ENCODE peak calls at places on chromosomes 4 and X, in eight cellular contexts. One of them, this sample, is unnamed.

GRCh38 chr4:140743194-140743931 is 12.8 kb downstream of the TBC1D9 start:
- DNase-seq in NCI-H1436: no peak
- DNase-seq in activated CD8-positive, alpha-beta memory T cell treated with anti-CD3 and anti-CD28 coated beads, Interleukin-2, amount 10 ng/mL, durations not matched to agents 7 days and 5 days: no peak
- DNase-seq in B cell: peak
- DNase-seq in neural crest cell: no peak
- DNase-seq in germinal center: peak
- DNase-seq in GM20000: peak
- DNase-seq in right cardiac atrium: no peak
- DNase-seq in this sample: no peak

GRCh38 chrX:26262121-26262523 is 46.2 kb downstream of the MAGEB5 start:
- DNase-seq in activated CD8-positive, alpha-beta memory T cell treated with anti-CD3 and anti-CD28 coated beads, Interleukin-2, amount 10 ng/mL, durations not matched to agents 7 days and 5 days: no peak
- DNase-seq in NCI-H1436: no peak
- DNase-seq in neural crest cell: no peak
- DNase-seq in GM20000: no peak
- DNase-seq in germinal center: no peak
- DNase-seq in right cardiac atrium: no peak
- DNase-seq in B cell: no peak
- DNase-seq in this sample: no peak

GRCh38 chr4:74095886-74096264 is 3.1 kb downstream of the CXCL2 start:
- DNase-seq in right cardiac atrium: no peak
- DNase-seq in germinal center: no peak
- DNase-seq in NCI-H1436: no peak
- DNase-seq in GM20000: no peak
- DNase-seq in neural crest cell: no peak
- DNase-seq in activated CD8-positive, alpha-beta memory T cell treated with anti-CD3 and anti-CD28 coated beads, Interleukin-2, amount 10 ng/mL, durations not matched to agents 7 days and 5 days: no peak
- DNase-seq in B cell: no peak
- DNase-seq in this sample: no peak

GRCh38 chrX:69163936-69164741 is 1.1 kb downstream of the PJA1 start:
- DNase-seq in B cell: peak
- DNase-seq in right cardiac atrium: peak
- DNase-seq in NCI-H1436: peak
- DNase-seq in activated CD8-positive, alpha-beta memory T cell treated with anti-CD3 and anti-CD28 coated beads, Interleukin-2, amount 10 ng/mL, durations not matched to agents 7 days and 5 days: peak
- DNase-seq in GM20000: peak
- DNase-seq in neural crest cell: no peak
- DNase-seq in germinal center: peak
- DNase-seq in this sample: no peak

GRCh38 chrX:110992611-110993010 is 103.4 kb upstream of the PAK3 start:
- DNase-seq in B cell: peak
- DNase-seq in activated CD8-positive, alpha-beta memory T cell treated with anti-CD3 and anti-CD28 coated beads, Interleukin-2, amount 10 ng/mL, durations not matched to agents 7 days and 5 days: peak
- DNase-seq in NCI-H1436: peak
- DNase-seq in germinal center: peak
- DNase-seq in right cardiac atrium: no peak
- DNase-seq in GM20000: peak
- DNase-seq in neural crest cell: peak
- DNase-seq in this sample: peak

GRCh38 chr4:171849823-171850222 is 36.6 kb downstream of the GALNTL6 start:
- DNase-seq in germinal center: no peak
- DNase-seq in B cell: no peak
- DNase-seq in activated CD8-positive, alpha-beta memory T cell treated with anti-CD3 and anti-CD28 coated beads, Interleukin-2, amount 10 ng/mL, durations not matched to agents 7 days and 5 days: no peak
- DNase-seq in GM20000: no peak
- DNase-seq in right cardiac atrium: no peak
- DNase-seq in NCI-H1436: no peak
- DNase-seq in neural crest cell: no peak
- DNase-seq in this sample: no peak

GRCh38 chr4:185137233-185137925 is 5.7 kb upstream of the SLC25A4 start:
- DNase-seq in activated CD8-positive, alpha-beta memory T cell treated with anti-CD3 and anti-CD28 coated beads, Interleukin-2, amount 10 ng/mL, durations not matched to agents 7 days and 5 days: no peak
- DNase-seq in GM20000: no peak
- DNase-seq in right cardiac atrium: no peak
- DNase-seq in neural crest cell: no peak
- DNase-seq in germinal center: no peak
- DNase-seq in B cell: no peak
- DNase-seq in NCI-H1436: no peak
- DNase-seq in this sample: no peak

GRCh38 chr4:57612279-57612678 is 502.1 kb upstream of the IGFBP7 start:
- DNase-seq in GM20000: no peak
- DNase-seq in right cardiac atrium: no peak
- DNase-seq in germinal center: no peak
- DNase-seq in B cell: no peak
- DNase-seq in neural crest cell: no peak
- DNase-seq in activated CD8-positive, alpha-beta memory T cell treated with anti-CD3 and anti-CD28 coated beads, Interleukin-2, amount 10 ng/mL, durations not matched to agents 7 days and 5 days: no peak
- DNase-seq in NCI-H1436: no peak
- DNase-seq in this sample: peak

GRCh38 chr4:54902261-54902660 is 223.1 kb downstream of the KDR start:
- DNase-seq in neural crest cell: no peak
- DNase-seq in activated CD8-positive, alpha-beta memory T cell treated with anti-CD3 and anti-CD28 coated beads, Interleukin-2, amount 10 ng/mL, durations not matched to agents 7 days and 5 days: no peak
- DNase-seq in germinal center: no peak
- DNase-seq in right cardiac atrium: no peak
- DNase-seq in GM20000: no peak
- DNase-seq in NCI-H1436: no peak
- DNase-seq in B cell: no peak
- DNase-seq in this sample: no peak

GRCh38 chrX:38754102-38754790 is 47.0 kb upstream of the MID1IP1 start:
- DNase-seq in neural crest cell: peak
- DNase-seq in germinal center: peak
- DNase-seq in activated CD8-positive, alpha-beta memory T cell treated with anti-CD3 and anti-CD28 coated beads, Interleukin-2, amount 10 ng/mL, durations not matched to agents 7 days and 5 days: peak
- DNase-seq in NCI-H1436: peak
- DNase-seq in B cell: peak
- DNase-seq in right cardiac atrium: no peak
- DNase-seq in GM20000: peak
- DNase-seq in this sample: no peak

GRCh38 chr4:185540040-185540439 is 4.7 kb upstream of the PDLIM3 start:
- DNase-seq in right cardiac atrium: no peak
- DNase-seq in GM20000: no peak
- DNase-seq in B cell: no peak
- DNase-seq in NCI-H1436: no peak
- DNase-seq in neural crest cell: no peak
- DNase-seq in germinal center: no peak
- DNase-seq in activated CD8-positive, alpha-beta memory T cell treated with anti-CD3 and anti-CD28 coated beads, Interleukin-2, amount 10 ng/mL, durations not matched to agents 7 days and 5 days: no peak
- DNase-seq in this sample: no peak

GRCh38 chr4:26105815-26106699 is 192.0 kb downstream of the SMIM20 start:
- DNase-seq in NCI-H1436: no peak
- DNase-seq in neural crest cell: no peak
- DNase-seq in germinal center: no peak
- DNase-seq in B cell: no peak
- DNase-seq in activated CD8-positive, alpha-beta memory T cell treated with anti-CD3 and anti-CD28 coated beads, Interleukin-2, amount 10 ng/mL, durations not matched to agents 7 days and 5 days: no peak
- DNase-seq in right cardiac atrium: no peak
- DNase-seq in GM20000: no peak
- DNase-seq in this sample: no peak

GRCh38 chrX:9132036-9132435 is 98.1 kb upstream of the FAM9B start:
- DNase-seq in B cell: no peak
- DNase-seq in germinal center: no peak
- DNase-seq in activated CD8-positive, alpha-beta memory T cell treated with anti-CD3 and anti-CD28 coated beads, Interleukin-2, amount 10 ng/mL, durations not matched to agents 7 days and 5 days: no peak
- DNase-seq in GM20000: no peak
- DNase-seq in neural crest cell: no peak
- DNase-seq in right cardiac atrium: no peak
- DNase-seq in NCI-H1436: no peak
- DNase-seq in this sample: no peak

GRCh38 chrX:24982306-24982965 is 33.3 kb downstream of the ARX start:
- DNase-seq in GM20000: no peak
- DNase-seq in right cardiac atrium: no peak
- DNase-seq in B cell: no peak
- DNase-seq in activated CD8-positive, alpha-beta memory T cell treated with anti-CD3 and anti-CD28 coated beads, Interleukin-2, amount 10 ng/mL, durations not matched to agents 7 days and 5 days: no peak
- DNase-seq in neural crest cell: no peak
- DNase-seq in NCI-H1436: no peak
- DNase-seq in germinal center: no peak
- DNase-seq in this sample: no peak

GRCh38 chr4:95045429-95045828 is 287.7 kb downstream of the BMPR1B start:
- DNase-seq in germinal center: no peak
- DNase-seq in activated CD8-positive, alpha-beta memory T cell treated with anti-CD3 and anti-CD28 coated beads, Interleukin-2, amount 10 ng/mL, durations not matched to agents 7 days and 5 days: no peak
- DNase-seq in GM20000: no peak
- DNase-seq in neural crest cell: no peak
- DNase-seq in right cardiac atrium: no peak
- DNase-seq in B cell: no peak
- DNase-seq in NCI-H1436: no peak
- DNase-seq in this sample: peak

GRCh38 chr4:2183394-2183793 is 58.5 kb downstream of the HAUS3 start:
- DNase-seq in activated CD8-positive, alpha-beta memory T cell treated with anti-CD3 and anti-CD28 coated beads, Interleukin-2, amount 10 ng/mL, durations not matched to agents 7 days and 5 days: no peak
- DNase-seq in B cell: no peak
- DNase-seq in germinal center: no peak
- DNase-seq in GM20000: no peak
- DNase-seq in NCI-H1436: no peak
- DNase-seq in neural crest cell: no peak
- DNase-seq in right cardiac atrium: no peak
- DNase-seq in this sample: no peak

GRCh38 chrX:108439961-108440696 is 491 bp downstream of the COL4A5 start:
- DNase-seq in neural crest cell: peak
- DNase-seq in activated CD8-positive, alpha-beta memory T cell treated with anti-CD3 and anti-CD28 coated beads, Interleukin-2, amount 10 ng/mL, durations not matched to agents 7 days and 5 days: no peak
- DNase-seq in B cell: no peak
- DNase-seq in GM20000: no peak
- DNase-seq in germinal center: no peak
- DNase-seq in right cardiac atrium: peak
- DNase-seq in NCI-H1436: no peak
- DNase-seq in this sample: no peak

GRCh38 chr4:48813984-48814383 is 16.9 kb upstream of the OCIAD1 start:
- DNase-seq in NCI-H1436: peak
- DNase-seq in B cell: no peak
- DNase-seq in right cardiac atrium: no peak
- DNase-seq in activated CD8-positive, alpha-beta memory T cell treated with anti-CD3 and anti-CD28 coated beads, Interleukin-2, amount 10 ng/mL, durations not matched to agents 7 days and 5 days: no peak
- DNase-seq in germinal center: no peak
- DNase-seq in GM20000: peak
- DNase-seq in neural crest cell: no peak
- DNase-seq in this sample: no peak

GRCh38 chr4:181523973-181524372 is 719.2 kb upstream of the TENM3 start:
- DNase-seq in B cell: no peak
- DNase-seq in activated CD8-positive, alpha-beta memory T cell treated with anti-CD3 and anti-CD28 coated beads, Interleukin-2, amount 10 ng/mL, durations not matched to agents 7 days and 5 days: no peak
- DNase-seq in GM20000: no peak
- DNase-seq in right cardiac atrium: no peak
- DNase-seq in germinal center: no peak
- DNase-seq in neural crest cell: no peak
- DNase-seq in NCI-H1436: no peak
- DNase-seq in this sample: no peak

GRCh38 chr4:6746721-6747689 is 31.0 kb downstream of the BLOC1S4 start:
- DNase-seq in B cell: no peak
- DNase-seq in NCI-H1436: no peak
- DNase-seq in neural crest cell: no peak
- DNase-seq in germinal center: no peak
- DNase-seq in activated CD8-positive, alpha-beta memory T cell treated with anti-CD3 and anti-CD28 coated beads, Interleukin-2, amount 10 ng/mL, durations not matched to agents 7 days and 5 days: no peak
- DNase-seq in right cardiac atrium: peak
- DNase-seq in GM20000: no peak
- DNase-seq in this sample: no peak

GRCh38 chr4:80990851-80991250 is 39.7 kb upstream of the BMP3 start:
- DNase-seq in neural crest cell: no peak
- DNase-seq in GM20000: no peak
- DNase-seq in right cardiac atrium: no peak
- DNase-seq in NCI-H1436: no peak
- DNase-seq in germinal center: peak
- DNase-seq in B cell: peak
- DNase-seq in activated CD8-positive, alpha-beta memory T cell treated with anti-CD3 and anti-CD28 coated beads, Interleukin-2, amount 10 ng/mL, durations not matched to agents 7 days and 5 days: no peak
- DNase-seq in this sample: no peak

GRCh38 chr4:80335554-80336358 is at the start of gene CFAP299:
- DNase-seq in right cardiac atrium: peak
- DNase-seq in germinal center: peak
- DNase-seq in GM20000: peak
- DNase-seq in activated CD8-positive, alpha-beta memory T cell treated with anti-CD3 and anti-CD28 coated beads, Interleukin-2, amount 10 ng/mL, durations not matched to agents 7 days and 5 days: peak
- DNase-seq in NCI-H1436: peak
- DNase-seq in neural crest cell: peak
- DNase-seq in B cell: peak
- DNase-seq in this sample: peak

GRCh38 chr4:7817877-7818675 is 121.6 kb downstream of the AFAP1 start:
- DNase-seq in B cell: no peak
- DNase-seq in neural crest cell: no peak
- DNase-seq in right cardiac atrium: peak
- DNase-seq in NCI-H1436: no peak
- DNase-seq in activated CD8-positive, alpha-beta memory T cell treated with anti-CD3 and anti-CD28 coated beads, Interleukin-2, amount 10 ng/mL, durations not matched to agents 7 days and 5 days: no peak
- DNase-seq in GM20000: no peak
- DNase-seq in germinal center: no peak
- DNase-seq in this sample: no peak

GRCh38 chr4:7364979-7365378 is 69.8 kb downstream of the PSAPL1 start:
- DNase-seq in B cell: no peak
- DNase-seq in GM20000: no peak
- DNase-seq in neural crest cell: no peak
- DNase-seq in right cardiac atrium: peak
- DNase-seq in NCI-H1436: no peak
- DNase-seq in activated CD8-positive, alpha-beta memory T cell treated with anti-CD3 and anti-CD28 coated beads, Interleukin-2, amount 10 ng/mL, durations not matched to agents 7 days and 5 days: no peak
- DNase-seq in germinal center: no peak
- DNase-seq in this sample: no peak

GRCh38 chr4:105369988-105370387 is 103.9 kb downstream of the PPA2 start:
- DNase-seq in activated CD8-positive, alpha-beta memory T cell treated with anti-CD3 and anti-CD28 coated beads, Interleukin-2, amount 10 ng/mL, durations not matched to agents 7 days and 5 days: no peak
- DNase-seq in NCI-H1436: no peak
- DNase-seq in B cell: no peak
- DNase-seq in germinal center: no peak
- DNase-seq in right cardiac atrium: no peak
- DNase-seq in GM20000: no peak
- DNase-seq in neural crest cell: no peak
- DNase-seq in this sample: no peak

GRCh38 chr4:173152104-173152503 is 16.5 kb upstream of the GALNT7 start:
- DNase-seq in GM20000: no peak
- DNase-seq in B cell: no peak
- DNase-seq in germinal center: no peak
- DNase-seq in neural crest cell: no peak
- DNase-seq in right cardiac atrium: no peak
- DNase-seq in NCI-H1436: no peak
- DNase-seq in activated CD8-positive, alpha-beta memory T cell treated with anti-CD3 and anti-CD28 coated beads, Interleukin-2, amount 10 ng/mL, durations not matched to agents 7 days and 5 days: no peak
- DNase-seq in this sample: no peak

GRCh38 chr4:44679060-44679459 is 840 bp downstream of the GUF1 start:
- DNase-seq in right cardiac atrium: no peak
- DNase-seq in activated CD8-positive, alpha-beta memory T cell treated with anti-CD3 and anti-CD28 coated beads, Interleukin-2, amount 10 ng/mL, durations not matched to agents 7 days and 5 days: no peak
- DNase-seq in B cell: no peak
- DNase-seq in NCI-H1436: no peak
- DNase-seq in neural crest cell: no peak
- DNase-seq in germinal center: peak
- DNase-seq in GM20000: peak
- DNase-seq in this sample: no peak

This sample was measured in Caco-2.